ENCODE peak calls at places on chromosomes 7 and 10, in five cellular contexts. S is T47D; I is HEK293T; K is body of pancreas; Q is effector memory CD4-positive, alpha-beta T cell. N is an unnamed sample.

GRCh38 chr7:123410273-123410928 is 124.0 kb downstream of the IQUB start:
- DNase-seq in Q (no peak), K (no peak), S (no peak), I (peak), N (no peak)

GRCh38 chr10:97771913-97772823 is at the start of gene SFRP5:
- DNase-seq in Q (no peak), K (peak), S (no peak), I (no peak), N (no peak)

GRCh38 chr7:134546903-134547737 is 1.8 kb upstream of the AKR1B15 start:
- DNase-seq in I (peak), S (peak), Q (peak), K (peak), N (peak)

GRCh38 chr10:103881420-103882284 is 26.3 kb upstream of the SH3PXD2A start:
- DNase-seq in K (no peak), S (no peak), Q (no peak), I (no peak), N (no peak)

GRCh38 chr10:3074145-3074665 is 6.9 kb downstream of the PFKP start:
- DNase-seq in Q (no peak), S (no peak), I (no peak), K (no peak), N (no peak)

GRCh38 chr10:44465430-44466115 is 80.7 kb upstream of the CXCL12 start:
- DNase-seq in K (no peak), Q (no peak), I (peak), S (no peak), N (no peak)

GRCh38 chr10:109978481-109978880 is 29.3 kb upstream of the ADD3 start:
- DNase-seq in K (peak), I (peak), Q (peak), S (no peak), N (peak)

GRCh38 chr7:34087892-34088891 is 182.9 kb downstream of the BMPER start:
- DNase-seq in K (peak), S (no peak), Q (no peak), I (peak), N (peak)

GRCh38 chr10:1169981-1170866 is 114.0 kb downstream of the WDR37 start:
- DNase-seq in Q (no peak), S (no peak), I (no peak), K (no peak), N (no peak)

GRCh38 chr10:77406764-77407430 is 230.7 kb downstream of the KCNMA1 start:
- DNase-seq in Q (no peak), I (no peak), S (no peak), K (no peak), N (no peak)

GRCh38 chr7:18727094-18727870 is 231.7 kb downstream of the HDAC9 start:
- DNase-seq in I (no peak), Q (no peak), K (no peak), S (no peak), N (no peak)

GRCh38 chr7:121069346-121070100 is 81.0 kb downstream of the CPED1 start:
- DNase-seq in S (no peak), K (no peak), Q (no peak), I (no peak), N (no peak)

GRCh38 chr7:81299272-81299671 is 380.4 kb upstream of the SEMA3C start:
- DNase-seq in S (no peak), K (no peak), I (peak), Q (no peak), N (peak)

N was measured in NB4.